ENCODE peak calls at places on chromosomes 5 and 9, in eight cellular contexts. D, A, T, S, X, I, W and Y are unnamed samples. For H3K27me3, the result is how much of the 10 kb centered on the place peaks cover.

GRCh38 chr9:137304383-137305059 is 2.5 kb upstream of the NRARP start:
- DNase-seq in S (peak), A (no peak), W (no peak), T (no peak), X (no peak), D (no peak), I (no peak), Y (no peak)

GRCh38 chr5:34053133-34053532 is 10.1 kb upstream of the C1QTNF3 start:
- DNase-seq in W (peak), T (peak), S (no peak), A (no peak), D (peak), X (no peak), I (no peak), Y (no peak)

GRCh38 chr5:24353606-24354005 is 291.2 kb downstream of the CDH10 start:
- DNase-seq in S (no peak), T (no peak), D (no peak), I (no peak), A (no peak), W (no peak), X (no peak), Y (no peak)

GRCh38 chr5:153504726-153505125 is 14.3 kb downstream of the GRIA1 start:
- DNase-seq in X (no peak), D (no peak), A (no peak), I (no peak), W (no peak), S (no peak), T (no peak), Y (no peak)

GRCh38 chr5:60522299-60522915 is 177.6 kb downstream of the DEPDC1B start:
- DNase-seq in X (no peak), S (no peak), I (no peak), T (peak), W (no peak), A (no peak), D (no peak), Y (no peak)

GRCh38 chr9:1100945-1101344 is 50.8 kb downstream of the DMRT2 start:
- DNase-seq in I (no peak), S (no peak), D (no peak), T (no peak), A (no peak), X (peak), W (no peak), Y (no peak)

GRCh38 chr9:133658442-133659431 is 22.6 kb downstream of the DBH start:
- DNase-seq in D (no peak), A (no peak), X (no peak), T (peak), S (no peak), I (no peak), W (no peak), Y (no peak)

GRCh38 chr5:1750469-1750868 is 49.2 kb downstream of the MRPL36 start:
- DNase-seq in W (no peak), D (no peak), I (no peak), A (no peak), X (no peak), T (no peak), S (no peak), Y (peak)

GRCh38 chr9:93814561-93814960 is 140.6 kb downstream of the BARX1 start:
- DNase-seq in S (no peak), I (no peak), X (no peak), T (no peak), D (no peak), A (no peak), W (no peak), Y (no peak)

GRCh38 chr5:178672635-178673034 is 45.8 kb upstream of the CLK4 start:
- DNase-seq in W (no peak), S (no peak), I (no peak), X (no peak), A (no peak), T (no peak), D (no peak), Y (no peak)

GRCh38 chr5:178671745-178672144 is 44.9 kb upstream of the CLK4 start:
- DNase-seq in S (no peak), T (no peak), D (no peak), I (no peak), A (no peak), W (no peak), X (no peak), Y (no peak)

GRCh38 chr5:178674334-178674733 is 47.5 kb upstream of the CLK4 start:
- DNase-seq in S (no peak), T (peak), D (no peak), A (no peak), W (no peak), X (no peak), I (no peak), Y (no peak)

GRCh38 chr5:178675922-178676321 is 49.1 kb upstream of the CLK4 start:
- DNase-seq in T (peak), X (no peak), A (no peak), I (no peak), W (no peak), D (no peak), S (no peak), Y (no peak)

GRCh38 chr5:178673801-178674200 is 47.0 kb upstream of the CLK4 start:
- DNase-seq in W (no peak), I (no peak), X (no peak), T (no peak), D (no peak), S (no peak), A (no peak), Y (no peak)
- TF ChIP-seq CTCF in W (no peak), I (no peak), X (no peak), T (no peak), D (no peak), S (no peak), A (no peak), Y (no peak)

GRCh38 chr5:175060264-175060663 is 335.9 kb downstream of the MSX2 start:
- DNase-seq in S (no peak), T (no peak), D (no peak), A (no peak), I (no peak), X (no peak), W (no peak), Y (no peak)

GRCh38 chr5:175056831-175057230 is 332.4 kb downstream of the MSX2 start:
- DNase-seq in A (no peak), I (no peak), X (no peak), S (no peak), T (no peak), D (no peak), W (no peak), Y (no peak)

GRCh38 chr5:175059687-175060194 is 335.4 kb downstream of the MSX2 start:
- DNase-seq in S (no peak), T (peak), X (no peak), W (peak), D (no peak), I (no peak), A (no peak), Y (peak)
- H3K27ac ChIP-seq in S (no peak), T (peak), X (no peak), W (no peak), D (no peak), I (no peak), A (no peak), Y (no peak)

GRCh38 chr5:150167163-150167798 is 703 bp downstream of the CDX1 start:
- DNase-seq in W (no peak), T (no peak), A (no peak), I (no peak), S (no peak), D (no peak), X (no peak), Y (no peak)
- H3K27me3 ChIP-seq in W (under half), T (under half), A (under half), I (under half), S (under half), D (half or more), X (under half), Y (under half)

GRCh38 chr5:127564002-127564769 is 46.7 kb downstream of the PRRC1 start:
- DNase-seq in X (peak), A (peak), W (peak), I (peak), T (peak), D (no peak), S (peak), Y (no peak)
- TF ChIP-seq CTCF in X (peak), A (peak), W (peak), I (peak), T (peak), D (peak), S (peak), Y (peak)

GRCh38 chr5:32710335-32710858 is 724 bp upstream of the NPR3 start:
- DNase-seq in A (no peak), T (peak), S (no peak), W (no peak), X (no peak), I (no peak), D (no peak), Y (peak)

GRCh38 chr5:32709789-32710334 is 1.3 kb upstream of the NPR3 start:
- DNase-seq in W (no peak), A (no peak), X (no peak), S (peak), D (no peak), I (peak), T (peak), Y (peak)

GRCh38 chr5:32707394-32707997 is 3.6 kb upstream of the NPR3 start:
- DNase-seq in X (no peak), A (no peak), S (no peak), I (no peak), W (no peak), T (peak), D (no peak), Y (no peak)

GRCh38 chr5:32710859-32711692 is at the start of gene NPR3:
- DNase-seq in T (peak), S (no peak), X (no peak), W (no peak), D (no peak), A (no peak), I (no peak), Y (peak)

GRCh38 chr5:32708949-32709348 is 2.2 kb upstream of the NPR3 start:
- DNase-seq in A (no peak), T (no peak), W (no peak), X (no peak), I (no peak), S (no peak), D (no peak), Y (peak)
- H3K27ac ChIP-seq in A (no peak), T (no peak), W (no peak), X (no peak), I (no peak), S (no peak), D (no peak), Y (no peak)

GRCh38 chr9:38251461-38251860 is 141.0 kb upstream of the ALDH1B1 start:
- DNase-seq in X (no peak), W (no peak), S (no peak), A (no peak), D (no peak), T (no peak), I (no peak), Y (no peak)
- H3K27me3 ChIP-seq in X (under half), W (under half), S (under half), A (under half), D (under half), T (under half), I (under half), Y (under half)

DNA sequence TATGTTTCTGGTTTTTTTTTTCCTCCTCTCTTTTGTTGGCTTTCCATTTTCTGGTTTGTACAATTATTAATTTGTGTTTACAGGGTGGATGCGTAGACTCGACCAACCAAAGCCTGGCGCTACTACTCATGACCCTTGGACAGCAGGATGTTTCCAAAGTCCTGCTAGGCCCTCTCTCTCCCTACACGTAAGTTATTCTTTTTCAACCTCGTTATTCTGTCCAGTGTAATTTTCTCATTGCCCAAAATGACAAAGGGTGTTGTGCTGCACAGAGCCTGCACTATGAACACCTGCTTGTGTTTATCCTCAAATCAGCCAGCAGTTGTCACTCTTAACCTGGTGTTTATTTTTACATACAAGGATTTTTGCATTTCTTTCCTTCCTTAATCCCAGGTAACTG is 56.6 kb downstream of the RCL1 start:
- DNase-seq in I (no peak), T (no peak), X (no peak), D (no peak), S (no peak), W (no peak), A (no peak), Y (no peak)
- TF ChIP-seq CTCF in I (no peak), T (no peak), X (no peak), D (peak), S (no peak), W (no peak), A (no peak), Y (no peak)

DNA sequence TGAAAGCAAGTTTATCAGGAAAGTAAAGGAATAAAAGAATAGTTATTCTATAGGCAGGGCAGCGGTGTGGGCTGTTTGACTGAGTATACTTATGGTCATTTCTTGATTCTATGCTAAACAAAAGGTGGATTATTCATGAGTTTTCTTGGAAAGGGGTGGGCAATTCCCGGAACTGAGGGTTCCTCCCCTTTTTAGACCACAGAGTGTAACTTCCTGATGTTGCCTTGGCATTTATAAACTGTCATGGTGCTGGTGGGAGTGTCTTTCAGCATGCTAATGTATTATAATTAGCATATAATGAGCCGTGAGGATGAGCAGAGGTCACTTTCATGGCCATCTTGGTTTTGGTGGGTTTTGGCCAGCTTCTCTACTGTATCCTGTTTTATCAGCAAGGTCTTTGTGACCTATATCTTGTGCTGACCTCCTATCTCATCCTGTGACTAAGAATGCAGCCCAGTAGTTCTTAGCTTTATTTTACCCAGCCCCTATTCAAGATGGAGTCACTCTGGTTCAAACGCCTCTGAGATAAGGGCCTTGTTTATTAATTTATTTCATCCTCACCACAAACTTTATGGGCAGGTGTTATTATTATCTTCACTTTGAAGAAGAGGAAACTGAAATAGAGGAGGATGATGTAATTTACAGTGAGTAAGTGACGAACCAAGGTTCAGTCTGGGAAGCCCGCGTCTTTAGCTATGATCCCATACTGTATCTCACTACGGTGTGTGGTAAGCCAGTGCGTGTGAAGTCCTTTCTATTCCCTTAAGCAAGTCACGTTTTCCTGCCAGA is 186.1 kb upstream of the KLF4 start:
- DNase-seq in X (no peak), W (no peak), I (no peak), S (no peak), T (no peak), D (no peak), A (no peak), Y (no peak)
- H3K27ac ChIP-seq in X (no peak), W (no peak), I (no peak), S (no peak), T (no peak), D (no peak), A (no peak), Y (peak)

DNA sequence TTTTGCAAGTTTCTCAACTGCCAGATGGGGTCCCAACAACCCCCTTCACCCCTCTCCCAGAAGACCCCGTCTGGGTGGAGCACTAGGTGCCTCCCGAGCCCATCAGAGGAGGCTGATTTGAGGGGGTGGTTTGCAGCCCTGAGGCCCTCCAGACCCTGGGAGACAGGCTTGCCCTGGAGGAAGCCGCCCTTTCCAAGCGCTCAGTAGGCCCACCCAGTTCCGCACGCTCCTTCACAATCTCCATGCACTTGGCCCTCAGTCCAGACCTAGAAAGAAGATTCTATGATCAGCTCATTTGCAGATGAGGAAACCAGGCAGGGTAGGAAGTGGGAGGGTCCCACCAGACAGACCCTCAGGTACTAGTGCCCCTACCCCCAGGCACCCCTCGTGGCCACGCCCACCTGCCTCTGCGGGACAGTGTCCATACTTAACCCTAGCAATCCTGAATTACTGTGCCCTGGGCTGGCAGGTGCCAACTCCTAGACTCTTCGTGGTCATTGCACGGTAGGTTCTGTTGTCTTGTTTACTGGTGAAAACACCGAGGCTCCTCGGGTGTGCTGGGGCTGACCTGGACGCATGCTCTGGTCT is 22.3 kb downstream of the OR2V1 start:
- DNase-seq in I (no peak), X (no peak), A (no peak), S (no peak), D (no peak), T (no peak), W (no peak), Y (no peak)
- H3K27me3 ChIP-seq in I (under half), X (under half), A (half or more), S (under half), D (under half), T (under half), W (under half), Y (half or more)

DNA sequence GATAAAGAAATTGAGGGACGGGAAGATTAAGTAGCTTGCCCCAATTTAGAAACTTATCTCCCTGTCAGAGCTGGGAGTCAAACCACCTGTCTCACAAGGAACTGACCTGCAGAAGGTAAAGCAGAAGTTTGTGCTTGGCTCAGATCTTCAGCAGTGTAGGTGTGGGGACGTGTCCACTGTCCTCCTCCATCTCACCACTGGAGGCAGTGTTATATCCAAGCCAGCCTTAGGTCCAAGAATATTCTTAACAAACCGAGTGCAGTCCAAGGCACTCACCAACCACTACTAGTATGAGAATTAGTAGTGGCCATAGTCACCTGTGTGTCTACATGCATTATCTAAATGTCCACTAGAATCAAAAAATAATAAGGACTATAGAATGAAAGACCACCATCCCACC is 86.3 kb upstream of the IRX1 start:
- DNase-seq in A (no peak), T (no peak), D (no peak), W (no peak), I (no peak), S (no peak), X (no peak), Y (no peak)
- TF ChIP-seq CTCF in A (no peak), T (no peak), D (no peak), W (no peak), I (peak), S (no peak), X (no peak), Y (no peak)